ENCODE peak calls at places on chromosomes 3 and 15, in five cellular contexts. M, R, N, D and I are unnamed samples.
A peak's percentile ranks its signal among the peaks of the same experiment; 100 is the strongest.

GRCh38 chr15:38354321-38354929 is 99.5 kb upstream of the FAM98B start:
- DNase-seq in N (peak; percentile 87), D (peak; percentile 17), M (peak; percentile 39), R (peak; percentile 49), I (no peak)

GRCh38 chr3:99637381-99638111 is 848 bp upstream of the COL8A1 start:
- DNase-seq in N (no peak), D (peak; percentile 9), R (peak; percentile 83), M (no peak), I (no peak)

GRCh38 chr3:15769256-15769915 is 28.4 kb downstream of the ANKRD28 start:
- DNase-seq in D (no peak), R (no peak), N (no peak), M (no peak), I (no peak)

GRCh38 chr3:150666167-150666566 is 37.6 kb downstream of the ERICH6 start:
- DNase-seq in N (peak; percentile 51), R (no peak), M (no peak), D (no peak), I (no peak)

GRCh38 chr3:31968927-31969418 is 12.1 kb downstream of the OSBPL10 start:
- DNase-seq in R (peak; percentile 97), M (no peak), N (no peak), D (no peak), I (no peak)

GRCh38 chr3:152385761-152386160 is 117.0 kb downstream of the MBNL1 start:
- DNase-seq in D (no peak), M (no peak), R (peak; percentile 51), N (no peak), I (no peak)

GRCh38 chr15:31292391-31293020 is 34.1 kb upstream of the KLF13 start:
- DNase-seq in D (no peak), R (no peak), N (peak; percentile 23), M (no peak), I (no peak)

GRCh38 chr3:109025896-109026295 is 72.2 kb upstream of the GUCA1C start:
- DNase-seq in D (no peak), N (no peak), R (no peak), M (no peak), I (no peak)

GRCh38 chr15:34944946-34945345 is 24.6 kb downstream of the AQR start:
- DNase-seq in N (no peak), M (no peak), D (no peak), R (no peak), I (no peak)

GRCh38 chr15:99722406-99722805 is 10.8 kb downstream of the LYSMD4 start:
- DNase-seq in M (no peak), N (no peak), R (no peak), D (no peak), I (no peak)

GRCh38 chr3:31882895-31883294 is 98.2 kb downstream of the OSBPL10 start:
- DNase-seq in D (no peak), M (no peak), N (no peak), R (no peak), I (no peak)

GRCh38 chr3:5563537-5564277 is 376.2 kb downstream of the EDEM1 start:
- DNase-seq in D (no peak), N (no peak), M (no peak), R (no peak), I (no peak)

GRCh38 chr3:40920041-40920440 is 279.3 kb upstream of the CTNNB1 start:
- DNase-seq in N (no peak), M (no peak), D (no peak), R (peak; percentile 6), I (no peak)

GRCh38 chr15:73352082-73352481 is 16.7 kb downstream of the HCN4 start:
- DNase-seq in R (no peak), N (no peak), M (no peak), D (no peak), I (peak; percentile 81)

GRCh38 chr15:64845826-64846225 is 4.1 kb downstream of the PLEKHO2 start:
- DNase-seq in N (no peak), D (no peak), R (no peak), M (no peak), I (no peak)

GRCh38 chr3:150130404-150131100 is 159.9 kb upstream of the PFN2 start:
- DNase-seq in R (no peak), N (no peak), D (no peak), M (no peak), I (no peak)

GRCh38 chr3:138263104-138263503 is 66.5 kb downstream of the NME9 start:
- DNase-seq in R (no peak), D (no peak), N (no peak), M (no peak), I (no peak)

GRCh38 chr3:69819283-69819682 is 80.0 kb downstream of the MITF start:
- DNase-seq in R (no peak), D (no peak), N (no peak), M (no peak), I (no peak)

GRCh38 chr3:189308594-189308993 is 136.8 kb downstream of the TPRG1 start:
- DNase-seq in M (no peak), R (no peak), D (no peak), N (no peak), I (no peak)

GRCh38 chr3:55064164-55064563 is 136.3 kb upstream of the LRTM1 start:
- DNase-seq in N (no peak), R (no peak), D (no peak), M (no peak), I (no peak)

GRCh38 chr3:63864008-63864871 is 573 bp downstream of the ATXN7 start:
- DNase-seq in M (peak; percentile 13), N (peak; percentile 72), D (peak; percentile 62), R (peak; percentile 16), I (peak; percentile 70)

GRCh38 chr3:130811552-130811951 is 64.9 kb upstream of the PIK3R4 start:
- DNase-seq in M (no peak), D (no peak), N (no peak), R (no peak), I (no peak)

GRCh38 chr3:147651107-147651506 is 241.9 kb downstream of the ZIC1 start:
- DNase-seq in N (no peak), D (no peak), R (peak; percentile 8), M (no peak), I (no peak)

GRCh38 chr3:52227766-52228165 is 2.3 kb upstream of the TLR9 start:
- DNase-seq in M (no peak), R (no peak), D (no peak), N (no peak), I (no peak)

GRCh38 chr15:32956006-32956405 is 238.2 kb downstream of the GREM1 start:
- DNase-seq in R (peak; percentile 25), M (no peak), D (no peak), N (no peak), I (no peak)

GRCh38 chr3:57810471-57811144 is 54.5 kb downstream of the SLMAP start:
- DNase-seq in M (no peak), D (no peak), N (no peak), R (no peak), I (no peak)

GRCh38 chr15:89243046-89243690 is 611 bp upstream of the FANCI start:
- DNase-seq in M (no peak), D (no peak), N (no peak), R (no peak), I (peak; percentile 57)

GRCh38 chr3:183766745-183767606 is 58.4 kb downstream of the MAP6D1 start:
- DNase-seq in R (peak; percentile 80), N (peak; percentile 89), D (peak; percentile 64), M (peak; percentile 43), I (no peak)

GRCh38 chr3:128875556-128876120 is 3.8 kb upstream of the ACAD9 start:
- DNase-seq in N (peak; percentile 58), D (peak; percentile 20), M (peak; percentile 39), R (peak; percentile 29), I (no peak)

GRCh38 chr15:33031324-33031736 is 163.2 kb downstream of the FMN1 start:
- DNase-seq in M (no peak), D (no peak), N (no peak), R (peak; percentile 67), I (no peak)

GRCh38 chr15:87575896-87576295 is 680.6 kb downstream of the NTRK3 start:
- DNase-seq in M (no peak), R (no peak), D (no peak), N (no peak), I (no peak)

GRCh38 chr3:30720586-30721313 is 114.3 kb downstream of the TGFBR2 start:
- DNase-seq in N (no peak), D (no peak), M (no peak), R (peak; percentile 89), I (no peak)

GRCh38 chr3:72318504-72319201 is 529.6 kb downstream of the SHQ1 start:
- DNase-seq in D (no peak), M (no peak), R (no peak), N (no peak), I (no peak)

GRCh38 chr3:150495149-150495548 is 51.1 kb downstream of the SERP1 start:
- DNase-seq in R (no peak), D (no peak), N (no peak), M (no peak), I (no peak)

GRCh38 chr3:46110701-46111493 is 83.6 kb upstream of the XCR1 start:
- DNase-seq in M (no peak), N (peak; percentile 76), D (peak; percentile 27), R (peak; percentile 96), I (peak; percentile 71)

GRCh38 chr3:197001972-197002700 is 27.5 kb downstream of the MELTF start:
- DNase-seq in N (no peak), D (peak; percentile 45), M (no peak), R (no peak), I (no peak)

GRCh38 chr3:115518100-115518852 is 105.0 kb upstream of the GAP43 start:
- DNase-seq in N (no peak), R (peak; percentile 95), D (no peak), M (no peak), I (peak; percentile 82)

GRCh38 chr15:82870727-82871576 is 61.5 kb downstream of the WHAMM start:
- DNase-seq in D (no peak), R (no peak), M (no peak), N (no peak), I (no peak)